ENCODE peak calls at places on chromosomes 5 and 9, in six cellular contexts. O, C, F, Z, R and Q are unnamed samples.

GRCh38 chr5:150710165-150710564 is 9.3 kb upstream of the RBM22 start:
- DNase-seq in O (no peak), C (no peak), F (no peak), Z (no peak), R (no peak), Q (no peak)

GRCh38 chr5:169280286-169280685 is 20.7 kb downstream of the SLIT3 start:
- DNase-seq in O (no peak), C (no peak), F (no peak), Z (no peak), R (no peak), Q (no peak)

GRCh38 chr5:150523472-150524350 is 15.8 kb downstream of the NDST1 start:
- DNase-seq in O (peak; percentile 49), C (peak; percentile 82), F (peak; percentile 63), Z (peak; percentile 40), R (peak; percentile 58), Q (no peak)

GRCh38 chr9:93261735-93262523 is 78.0 kb downstream of the WNK2 start:
- DNase-seq in O (peak; percentile 28), C (peak; percentile 44), F (no peak), Z (peak; percentile 30), R (no peak), Q (no peak)

GRCh38 chr5:11411621-11412020 is 492.6 kb downstream of the CTNND2 start:
- DNase-seq in O (no peak), C (no peak), F (no peak), Z (no peak), R (no peak), Q (no peak)

GRCh38 chr5:146042628-146043279 is 62.6 kb downstream of the PLAC8L1 start:
- DNase-seq in O (no peak), C (no peak), F (peak; percentile 27), Z (no peak), R (no peak), Q (no peak)

GRCh38 chr9:128006360-128007024 is 25.7 kb upstream of the EEIG1 start:
- DNase-seq in O (no peak), C (no peak), F (no peak), Z (no peak), R (no peak), Q (no peak)

GRCh38 chr9:136204838-136205706 is at the start of gene LHX3:
- DNase-seq in O (peak; percentile 26), C (peak; percentile 86), F (no peak), Z (no peak), R (no peak), Q (no peak)

GRCh38 chr5:92222449-92222848 is 839.3 kb upstream of the ARRDC3 start:
- DNase-seq in O (no peak), C (peak; percentile 61), F (no peak), Z (no peak), R (no peak), Q (no peak)

GRCh38 chr9:129473523-129474244 is 147.2 kb downstream of the C9orf50 start:
- DNase-seq in O (no peak), C (no peak), F (no peak), Z (no peak), R (peak; percentile 60), Q (no peak)

GRCh38 chr5:133939668-133940067 is 28.8 kb downstream of the C5orf15 start:
- DNase-seq in O (no peak), C (no peak), F (no peak), Z (no peak), R (no peak), Q (no peak)

GRCh38 chr9:97773091-97773490 is 76.0 kb upstream of the XPA start:
- DNase-seq in O (no peak), C (no peak), F (no peak), Z (no peak), R (no peak), Q (no peak)

DNA sequence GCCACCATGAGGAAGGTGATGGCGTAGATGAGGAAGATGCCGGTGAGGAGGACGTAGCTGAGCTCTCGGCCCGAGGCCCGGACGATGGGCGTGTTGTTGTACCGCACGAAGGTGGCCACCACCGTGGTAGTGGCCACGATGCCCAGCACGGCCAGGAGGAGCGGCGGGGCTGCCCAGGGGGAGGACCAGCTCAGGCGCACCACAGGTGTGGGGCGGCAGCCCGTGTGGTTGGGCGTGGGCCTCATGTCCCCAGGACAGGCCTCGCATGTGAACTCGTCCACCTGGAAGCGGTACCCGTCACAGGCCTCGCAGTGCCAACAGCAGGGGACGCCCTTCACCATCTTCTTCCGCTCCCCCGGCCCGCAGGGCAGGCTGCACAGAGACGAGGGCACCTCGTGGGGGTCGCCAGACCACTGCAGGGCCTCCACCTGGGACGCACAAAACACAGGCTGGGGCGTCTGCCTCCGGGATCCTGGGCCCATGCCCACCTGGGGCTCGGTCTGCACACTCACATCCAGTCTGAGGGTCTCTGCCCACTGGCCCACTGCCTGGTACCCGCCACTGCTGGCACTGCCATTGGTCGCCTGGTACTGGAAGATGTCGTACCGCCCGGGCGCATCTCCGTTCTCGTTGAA is 8.7 kb downstream of the GRM6 start:
- DNase-seq in O (no peak), C (no peak), F (no peak), Z (no peak), R (no peak), Q (no peak)
- H3K9me3 ChIP-seq in O (no peaks in the 10 kb centered on the region), C (peaks cover 33% of the 10 kb centered on the region), F (peaks cover 96% of the 10 kb centered on the region), Z (peaks cover 86% of the 10 kb centered on the region), R (no peaks in the 10 kb centered on the region), Q (no peaks in the 10 kb centered on the region)

GRCh38 chr9:6829027-6829426 is 71.3 kb downstream of the KDM4C start:
- DNase-seq in O (no peak), C (no peak), F (no peak), Z (no peak), R (no peak), Q (no peak)
- H3K9me3 ChIP-seq in O (no peaks in the 10 kb centered on the region), C (peaks cover 12% of the 10 kb centered on the region), F (no peaks in the 10 kb centered on the region), Z (no peaks in the 10 kb centered on the region), R (no peaks in the 10 kb centered on the region), Q (no peaks in the 10 kb centered on the region)

GRCh38 chr9:89821081-89821480 is 216.3 kb downstream of the GADD45G start:
- DNase-seq in O (no peak), C (peak; percentile 75), F (no peak), Z (no peak), R (no peak), Q (no peak)
- H3K9me3 ChIP-seq in O (no peaks in the 10 kb centered on the region), C (no peaks in the 10 kb centered on the region), F (no peaks in the 10 kb centered on the region), Z (no peaks in the 10 kb centered on the region), R (no peaks in the 10 kb centered on the region), Q (no peaks in the 10 kb centered on the region)

GRCh38 chr9:5144217-5144616 is 41.2 kb downstream of the INSL6 start:
- DNase-seq in O (no peak), C (no peak), F (no peak), Z (no peak), R (no peak), Q (no peak)

DNA sequence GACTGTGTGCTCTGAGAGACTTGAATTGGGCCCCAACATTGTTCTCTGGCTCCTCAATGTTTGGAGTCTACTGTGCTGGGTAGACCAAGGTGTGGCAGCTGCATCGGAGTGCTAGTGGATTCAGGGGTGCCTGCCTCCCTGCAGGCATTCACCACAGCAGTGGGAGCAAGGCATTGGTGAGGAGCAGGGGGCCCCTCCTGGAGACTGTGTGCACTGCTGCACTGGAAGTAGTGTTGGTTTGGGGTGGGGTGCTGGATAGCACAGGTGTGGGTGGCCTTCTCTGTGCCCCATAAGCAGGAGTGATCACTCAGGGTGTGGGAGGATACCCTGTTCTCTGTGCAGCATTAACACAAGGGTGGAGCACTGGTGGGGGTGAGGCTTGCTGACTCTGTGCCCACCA is 39.2 kb downstream of the INSL6 start:
- DNase-seq in O (no peak), C (no peak), F (no peak), Z (no peak), R (no peak), Q (no peak)
- H3K9me3 ChIP-seq in O (no peaks in the 10 kb centered on the region), C (peaks cover 16% of the 10 kb centered on the region), F (no peaks in the 10 kb centered on the region), Z (peaks cover 18% of the 10 kb centered on the region), R (no peaks in the 10 kb centered on the region), Q (no peaks in the 10 kb centered on the region)